ENCODE peak calls at places on chromosomes 12 and 14, in ten cellular contexts. One of them, this sample, is unnamed.

GRCh38 chr12:111211910-111212757 is 156.8 kb downstream of the PHETA1 start:
- DNase-seq in vagina: no peak
- DNase-seq in prostate gland: no peak
- DNase-seq in endothelial cell of umbilical vein: no peak
- DNase-seq in transverse colon: no peak
- DNase-seq in Panc1: no peak
- DNase-seq in HL-60: no peak
- DNase-seq in HCT116: no peak
- DNase-seq in breast epithelium: no peak
- DNase-seq in spleen: no peak
- DNase-seq in this sample: no peak

GRCh38 chr12:14314801-14315200 is 50.7 kb upstream of the ATF7IP start:
- DNase-seq in vagina: no peak
- DNase-seq in prostate gland: no peak
- DNase-seq in endothelial cell of umbilical vein: no peak
- DNase-seq in transverse colon: no peak
- DNase-seq in Panc1: no peak
- DNase-seq in HL-60: no peak
- DNase-seq in HCT116: no peak
- DNase-seq in breast epithelium: no peak
- DNase-seq in spleen: no peak
- DNase-seq in this sample: no peak

GRCh38 chr12:62848418-62848817 is 86.5 kb downstream of the PPM1H start:
- DNase-seq in vagina: no peak
- DNase-seq in prostate gland: no peak
- DNase-seq in endothelial cell of umbilical vein: no peak
- DNase-seq in transverse colon: no peak
- DNase-seq in Panc1: peak; percentile 39
- DNase-seq in HL-60: no peak
- DNase-seq in HCT116: peak; percentile 24
- DNase-seq in breast epithelium: no peak
- DNase-seq in spleen: no peak
- DNase-seq in this sample: no peak

GRCh38 chr12:71027835-71028234 is 107.3 kb upstream of the PTPRR start:
- DNase-seq in vagina: no peak
- DNase-seq in prostate gland: no peak
- DNase-seq in endothelial cell of umbilical vein: no peak
- DNase-seq in transverse colon: no peak
- DNase-seq in Panc1: no peak
- DNase-seq in HL-60: no peak
- DNase-seq in HCT116: no peak
- DNase-seq in breast epithelium: no peak
- DNase-seq in spleen: no peak
- DNase-seq in this sample: no peak

GRCh38 chr12:27822076-27822712 is 42.2 kb upstream of the MANSC4 start:
- DNase-seq in vagina: no peak
- DNase-seq in prostate gland: no peak
- DNase-seq in endothelial cell of umbilical vein: peak; percentile 95
- DNase-seq in transverse colon: no peak
- DNase-seq in Panc1: peak; percentile 61
- DNase-seq in HL-60: peak; percentile 66
- DNase-seq in HCT116: peak; percentile 22
- DNase-seq in breast epithelium: no peak
- DNase-seq in spleen: no peak
- DNase-seq in this sample: no peak

GRCh38 chr14:75125617-75126016 is 1.2 kb downstream of the NEK9 start:
- DNase-seq in vagina: no peak
- DNase-seq in prostate gland: no peak
- DNase-seq in endothelial cell of umbilical vein: peak; percentile 60
- DNase-seq in transverse colon: no peak
- DNase-seq in Panc1: no peak
- DNase-seq in HL-60: no peak
- DNase-seq in HCT116: no peak
- DNase-seq in breast epithelium: no peak
- DNase-seq in spleen: no peak
- DNase-seq in this sample: no peak

GRCh38 chr14:31261859-31262739 is 54.5 kb upstream of the HECTD1 start:
- DNase-seq in vagina: no peak
- DNase-seq in prostate gland: no peak
- DNase-seq in endothelial cell of umbilical vein: no peak
- DNase-seq in transverse colon: no peak
- DNase-seq in Panc1: no peak
- DNase-seq in HL-60: peak; percentile 86
- DNase-seq in HCT116: no peak
- DNase-seq in breast epithelium: peak; percentile 42
- DNase-seq in spleen: no peak
- DNase-seq in this sample: no peak

GRCh38 chr14:104132981-104133380 is 5.4 kb upstream of the KIF26A start:
- DNase-seq in vagina: no peak
- DNase-seq in prostate gland: no peak
- DNase-seq in endothelial cell of umbilical vein: no peak
- DNase-seq in transverse colon: no peak
- DNase-seq in Panc1: no peak
- DNase-seq in HL-60: no peak
- DNase-seq in HCT116: no peak
- DNase-seq in breast epithelium: no peak
- DNase-seq in spleen: peak; percentile 53
- DNase-seq in this sample: no peak

GRCh38 chr14:104678346-104678745 is 11.1 kb upstream of the INF2 start:
- DNase-seq in vagina: no peak
- DNase-seq in prostate gland: no peak
- DNase-seq in endothelial cell of umbilical vein: no peak
- DNase-seq in transverse colon: no peak
- DNase-seq in Panc1: no peak
- DNase-seq in HL-60: no peak
- DNase-seq in HCT116: no peak
- DNase-seq in breast epithelium: no peak
- DNase-seq in spleen: peak; percentile 80
- DNase-seq in this sample: peak; percentile 32

GRCh38 chr12:47328831-47329545 is 249.2 kb upstream of the AMIGO2 start:
- DNase-seq in vagina: no peak
- DNase-seq in prostate gland: no peak
- DNase-seq in endothelial cell of umbilical vein: no peak
- DNase-seq in transverse colon: no peak
- DNase-seq in Panc1: no peak
- DNase-seq in HL-60: no peak
- DNase-seq in HCT116: no peak
- DNase-seq in breast epithelium: no peak
- DNase-seq in spleen: no peak
- DNase-seq in this sample: no peak

GRCh38 chr12:96197503-96198272 is 3.5 kb downstream of the ELK3 start:
- DNase-seq in vagina: no peak
- DNase-seq in prostate gland: no peak
- DNase-seq in endothelial cell of umbilical vein: peak; percentile 92
- DNase-seq in transverse colon: no peak
- DNase-seq in Panc1: no peak
- DNase-seq in HL-60: no peak
- DNase-seq in HCT116: peak; percentile 82
- DNase-seq in breast epithelium: no peak
- DNase-seq in spleen: no peak
- DNase-seq in this sample: no peak

GRCh38 chr12:93100610-93101009 is 171.5 kb upstream of the EEA1 start:
- DNase-seq in vagina: no peak
- DNase-seq in prostate gland: no peak
- DNase-seq in endothelial cell of umbilical vein: no peak
- DNase-seq in transverse colon: no peak
- DNase-seq in Panc1: no peak
- DNase-seq in HL-60: no peak
- DNase-seq in HCT116: no peak
- DNase-seq in breast epithelium: no peak
- DNase-seq in spleen: no peak
- DNase-seq in this sample: no peak

GRCh38 chr14:43900173-43900655 is 606.9 kb downstream of the FSCB start:
- DNase-seq in vagina: no peak
- DNase-seq in prostate gland: no peak
- DNase-seq in endothelial cell of umbilical vein: no peak
- DNase-seq in transverse colon: no peak
- DNase-seq in Panc1: no peak
- DNase-seq in HL-60: no peak
- DNase-seq in HCT116: no peak
- DNase-seq in breast epithelium: no peak
- DNase-seq in spleen: no peak
- DNase-seq in this sample: no peak

GRCh38 chr12:15928345-15928744 is 17.2 kb downstream of the DERA start:
- DNase-seq in vagina: no peak
- DNase-seq in prostate gland: no peak
- DNase-seq in endothelial cell of umbilical vein: peak; percentile 59
- DNase-seq in transverse colon: no peak
- DNase-seq in Panc1: peak; percentile 46
- DNase-seq in HL-60: no peak
- DNase-seq in HCT116: no peak
- DNase-seq in breast epithelium: no peak
- DNase-seq in spleen: no peak
- DNase-seq in this sample: no peak

GRCh38 chr12:103742349-103742784 is 98.7 kb downstream of the NT5DC3 start:
- DNase-seq in vagina: no peak
- DNase-seq in prostate gland: peak; percentile 58
- DNase-seq in endothelial cell of umbilical vein: peak; percentile 35
- DNase-seq in transverse colon: peak; percentile 59
- DNase-seq in Panc1: no peak
- DNase-seq in HL-60: no peak
- DNase-seq in HCT116: no peak
- DNase-seq in breast epithelium: peak; percentile 67
- DNase-seq in spleen: no peak
- DNase-seq in this sample: no peak

GRCh38 chr12:58668831-58669230 is 251.5 kb downstream of the LRIG3 start:
- DNase-seq in vagina: no peak
- DNase-seq in prostate gland: no peak
- DNase-seq in endothelial cell of umbilical vein: no peak
- DNase-seq in transverse colon: no peak
- DNase-seq in Panc1: no peak
- DNase-seq in HL-60: no peak
- DNase-seq in HCT116: no peak
- DNase-seq in breast epithelium: no peak
- DNase-seq in spleen: no peak
- DNase-seq in this sample: peak; percentile 10

GRCh38 chr12:26113853-26114719 is 10.8 kb downstream of the BHLHE41 start:
- DNase-seq in vagina: no peak
- DNase-seq in prostate gland: peak; percentile 88
- DNase-seq in endothelial cell of umbilical vein: peak; percentile 95
- DNase-seq in transverse colon: peak; percentile 97
- DNase-seq in Panc1: no peak
- DNase-seq in HL-60: no peak
- DNase-seq in HCT116: peak; percentile 78
- DNase-seq in breast epithelium: peak; percentile 94
- DNase-seq in spleen: peak; percentile 96
- DNase-seq in this sample: peak; percentile 58
- TF ChIP-seq POLR2AphosphoS5 in vagina: peak; percentile 91
- TF ChIP-seq POLR2AphosphoS5 in prostate gland: peak; percentile 80
- TF ChIP-seq POLR2AphosphoS5 in endothelial cell of umbilical vein: no peak
- TF ChIP-seq POLR2AphosphoS5 in transverse colon: peak; percentile 84
- TF ChIP-seq POLR2AphosphoS5 in Panc1: peak; percentile 80
- TF ChIP-seq POLR2AphosphoS5 in HL-60: peak; percentile 23
- TF ChIP-seq POLR2AphosphoS5 in HCT116: peak; percentile 58
- TF ChIP-seq POLR2AphosphoS5 in breast epithelium: peak; percentile 82
- TF ChIP-seq POLR2AphosphoS5 in spleen: peak; percentile 90
- TF ChIP-seq POLR2AphosphoS5 in this sample: peak; percentile 38

GRCh38 chr14:100807979-100808734 is 17.8 kb upstream of the MEG3 start:
- DNase-seq in vagina: no peak
- DNase-seq in prostate gland: no peak
- DNase-seq in endothelial cell of umbilical vein: no peak
- DNase-seq in transverse colon: no peak
- DNase-seq in Panc1: no peak
- DNase-seq in HL-60: no peak
- DNase-seq in HCT116: no peak
- DNase-seq in breast epithelium: no peak
- DNase-seq in spleen: no peak
- DNase-seq in this sample: no peak
- TF ChIP-seq POLR2AphosphoS5 in vagina: no peak
- TF ChIP-seq POLR2AphosphoS5 in prostate gland: no peak
- TF ChIP-seq POLR2AphosphoS5 in endothelial cell of umbilical vein: no peak
- TF ChIP-seq POLR2AphosphoS5 in transverse colon: no peak
- TF ChIP-seq POLR2AphosphoS5 in Panc1: no peak
- TF ChIP-seq POLR2AphosphoS5 in HL-60: no peak
- TF ChIP-seq POLR2AphosphoS5 in HCT116: no peak
- TF ChIP-seq POLR2AphosphoS5 in breast epithelium: no peak
- TF ChIP-seq POLR2AphosphoS5 in spleen: no peak
- TF ChIP-seq POLR2AphosphoS5 in this sample: no peak

DNA sequence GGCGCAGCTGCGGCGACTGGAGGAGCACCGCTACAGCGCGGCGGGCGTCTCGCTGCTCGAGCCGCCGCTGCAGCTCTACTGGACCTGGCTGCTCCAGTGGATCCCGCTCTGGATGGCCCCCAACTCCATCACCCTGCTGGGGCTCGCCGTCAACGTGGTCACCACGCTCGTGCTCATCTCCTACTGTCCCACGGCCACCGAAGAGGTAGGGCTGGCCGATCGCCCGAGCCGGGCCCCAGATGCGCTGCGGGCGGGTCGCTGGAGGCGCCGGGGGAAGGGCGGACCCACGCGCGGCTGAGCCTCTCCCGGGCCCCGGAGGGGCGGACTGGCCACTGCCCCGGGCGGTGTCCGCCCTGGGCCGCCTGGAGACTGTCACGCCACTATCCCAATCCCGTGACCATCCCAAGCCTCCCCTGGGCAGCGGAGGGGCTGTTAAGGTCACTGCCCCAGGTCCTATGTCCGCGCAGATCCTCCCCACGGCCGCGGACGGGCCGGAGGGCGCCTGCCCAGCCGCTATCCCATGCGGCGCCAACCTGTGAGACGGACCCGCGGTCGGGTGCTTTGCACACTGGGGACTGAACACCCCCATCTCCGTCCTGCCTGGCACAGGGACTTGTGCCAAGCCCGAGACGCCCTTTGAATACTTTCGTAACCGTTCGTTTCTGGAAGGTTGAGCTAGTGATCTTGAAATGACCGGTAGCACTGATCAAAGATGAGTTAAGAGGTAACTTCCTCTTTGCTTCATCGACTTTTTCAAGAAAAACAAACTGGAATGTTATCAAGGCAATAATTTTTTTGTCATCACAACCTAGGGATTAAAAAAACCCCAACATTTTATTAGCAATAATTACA is 716 bp downstream of the CHPT1 start:
- DNase-seq in vagina: no peak
- DNase-seq in prostate gland: peak; percentile 55
- DNase-seq in endothelial cell of umbilical vein: peak; percentile 46
- DNase-seq in transverse colon: peak; percentile 68
- DNase-seq in Panc1: no peak
- DNase-seq in HL-60: peak; percentile 74
- DNase-seq in HCT116: no peak
- DNase-seq in breast epithelium: peak; percentile 23
- DNase-seq in spleen: peak; percentile 91
- DNase-seq in this sample: no peak
- TF ChIP-seq POLR2AphosphoS5 in vagina: peak; percentile 54
- TF ChIP-seq POLR2AphosphoS5 in prostate gland: peak; percentile 32
- TF ChIP-seq POLR2AphosphoS5 in endothelial cell of umbilical vein: no peak
- TF ChIP-seq POLR2AphosphoS5 in transverse colon: peak; percentile 45
- TF ChIP-seq POLR2AphosphoS5 in Panc1: no peak
- TF ChIP-seq POLR2AphosphoS5 in HL-60: peak; percentile 46
- TF ChIP-seq POLR2AphosphoS5 in HCT116: no peak
- TF ChIP-seq POLR2AphosphoS5 in breast epithelium: peak; percentile 25
- TF ChIP-seq POLR2AphosphoS5 in spleen: peak; percentile 62
- TF ChIP-seq POLR2AphosphoS5 in this sample: no peak

DNA sequence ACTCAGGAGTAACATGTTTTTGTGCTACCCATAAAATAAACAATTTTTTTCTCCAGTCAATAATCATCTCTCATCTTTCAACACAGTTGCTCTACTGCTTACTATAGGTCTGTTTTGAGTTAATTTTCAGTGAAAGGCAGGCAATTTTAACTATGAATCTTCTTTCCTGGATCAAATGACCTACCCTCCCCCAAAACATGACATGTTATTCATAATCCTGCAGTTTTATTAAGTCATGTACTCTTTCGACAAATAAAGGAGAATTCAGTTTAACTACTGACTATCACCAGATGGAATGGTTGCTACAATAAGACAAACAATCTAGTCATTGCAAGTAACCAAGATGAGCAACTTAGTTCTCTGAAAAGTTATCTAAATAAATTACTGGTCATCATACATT is 106.0 kb upstream of the FAR2 start:
- DNase-seq in vagina: no peak
- DNase-seq in prostate gland: no peak
- DNase-seq in endothelial cell of umbilical vein: no peak
- DNase-seq in transverse colon: no peak
- DNase-seq in Panc1: peak; percentile 30
- DNase-seq in HL-60: no peak
- DNase-seq in HCT116: no peak
- DNase-seq in breast epithelium: no peak
- DNase-seq in spleen: no peak
- DNase-seq in this sample: no peak
- TF ChIP-seq POLR2AphosphoS5 in vagina: no peak
- TF ChIP-seq POLR2AphosphoS5 in prostate gland: no peak
- TF ChIP-seq POLR2AphosphoS5 in endothelial cell of umbilical vein: no peak
- TF ChIP-seq POLR2AphosphoS5 in transverse colon: no peak
- TF ChIP-seq POLR2AphosphoS5 in Panc1: no peak
- TF ChIP-seq POLR2AphosphoS5 in HL-60: no peak
- TF ChIP-seq POLR2AphosphoS5 in HCT116: no peak
- TF ChIP-seq POLR2AphosphoS5 in breast epithelium: no peak
- TF ChIP-seq POLR2AphosphoS5 in spleen: no peak
- TF ChIP-seq POLR2AphosphoS5 in this sample: no peak